ENCODE peak calls at places on chromosomes 1 and 21, in eight cellular contexts. J, Y, G, Z, F, A, P and L are unnamed samples.

GRCh38 chr1:183630748-183631147 is 4.8 kb downstream of the ARPC5 start:
- DNase-seq in J (no peak), Y (peak), G (no peak), Z (no peak), F (no peak), A (no peak), P (no peak), L (no peak)

GRCh38 chr1:3319874-3320245 is 134.6 kb upstream of the ARHGEF16 start:
- DNase-seq in J (peak), Y (peak), G (no peak), Z (peak), F (peak), A (no peak), P (no peak), L (peak)

GRCh38 chr21:41745971-41746743 is 20.7 kb downstream of the RIPK4 start:
- DNase-seq in J (no peak), Y (no peak), G (no peak), Z (no peak), F (no peak), A (peak), P (no peak), L (no peak)

GRCh38 chr1:25173809-25174320 is 58.4 kb downstream of the SYF2 start:
- DNase-seq in J (no peak), Y (no peak), G (no peak), Z (no peak), F (no peak), A (no peak), P (no peak), L (no peak)

GRCh38 chr1:46370214-46370633 is 23.9 kb upstream of the FAAH start:
- DNase-seq in J (no peak), Y (peak), G (no peak), Z (no peak), F (no peak), A (no peak), P (no peak), L (no peak)

GRCh38 chr1:183291216-183291762 is 105.2 kb downstream of the LAMC2 start:
- DNase-seq in J (no peak), Y (no peak), G (no peak), Z (no peak), F (no peak), A (no peak), P (no peak), L (no peak)

GRCh38 chr21:45011426-45011825 is 63.0 kb upstream of the ADARB1 start:
- DNase-seq in J (no peak), Y (no peak), G (peak), Z (no peak), F (no peak), A (peak), P (no peak), L (peak)

GRCh38 chr1:157156058-157156541 is 17.9 kb upstream of the ETV3 start:
- DNase-seq in J (peak), Y (peak), G (peak), Z (no peak), F (peak), A (peak), P (no peak), L (peak)

GRCh38 chr1:17653728-17654351 is 101.3 kb upstream of the ACTL8 start:
- DNase-seq in J (no peak), Y (peak), G (peak), Z (no peak), F (peak), A (peak), P (no peak), L (no peak)

GRCh38 chr21:42118901-42119300 is 47.8 kb downstream of the UMODL1 start:
- DNase-seq in J (no peak), Y (no peak), G (no peak), Z (no peak), F (no peak), A (peak), P (no peak), L (no peak)

GRCh38 chr1:28592314-28593071 is 428 bp downstream of the RAB42 start:
- DNase-seq in J (no peak), Y (peak), G (no peak), Z (no peak), F (no peak), A (peak), P (no peak), L (no peak)

GRCh38 chr21:19853061-19853460 is 1145.1 kb upstream of the NCAM2 start:
- DNase-seq in J (no peak), Y (no peak), G (no peak), Z (no peak), F (no peak), A (peak), P (no peak), L (peak)

GRCh38 chr1:69824932-69825331 is 257.2 kb downstream of the LRRC7 start:
- DNase-seq in J (no peak), Y (peak), G (peak), Z (peak), F (no peak), A (peak), P (no peak), L (no peak)

GRCh38 chr1:185156321-185156853 is 366 bp downstream of the TRMT1L start:
- DNase-seq in J (no peak), Y (no peak), G (no peak), Z (no peak), F (no peak), A (no peak), P (no peak), L (no peak)

GRCh38 chr21:39388038-39388810 is 39.3 kb upstream of the HMGN1 start:
- DNase-seq in J (peak), Y (peak), G (peak), Z (peak), F (peak), A (peak), P (peak), L (peak)

GRCh38 chr1:203424861-203425667 is 50.5 kb upstream of the PRELP start:
- DNase-seq in J (no peak), Y (no peak), G (no peak), Z (no peak), F (no peak), A (no peak), P (no peak), L (no peak)

GRCh38 chr1:217564833-217565232 is 66.1 kb downstream of the GPATCH2 start:
- DNase-seq in J (no peak), Y (no peak), G (no peak), Z (no peak), F (no peak), A (no peak), P (no peak), L (no peak)

GRCh38 chr1:245129321-245129720 is 25.5 kb upstream of the KIF26B start:
- DNase-seq in J (no peak), Y (no peak), G (no peak), Z (no peak), F (no peak), A (no peak), P (no peak), L (no peak)

GRCh38 chr1:230794871-230795645 is 47.9 kb downstream of the CAPN9 start:
- DNase-seq in J (no peak), Y (no peak), G (no peak), Z (no peak), F (no peak), A (no peak), P (no peak), L (no peak)

GRCh38 chr1:232421143-232421796 is 208.7 kb downstream of the SIPA1L2 start:
- DNase-seq in J (no peak), Y (no peak), G (no peak), Z (no peak), F (no peak), A (no peak), P (no peak), L (no peak)

GRCh38 chr21:16070207-16070651 is 340.4 kb downstream of the USP25 start:
- DNase-seq in J (peak), Y (peak), G (no peak), Z (no peak), F (no peak), A (peak), P (peak), L (no peak)

GRCh38 chr1:177824508-177824982 is 145.3 kb downstream of the SEC16B start:
- DNase-seq in J (no peak), Y (no peak), G (no peak), Z (no peak), F (no peak), A (no peak), P (no peak), L (no peak)

GRCh38 chr1:196063952-196064351 is 544.3 kb downstream of the KCNT2 start:
- DNase-seq in J (no peak), Y (no peak), G (no peak), Z (no peak), F (no peak), A (no peak), P (no peak), L (no peak)

GRCh38 chr21:39006653-39007417 is 176.4 kb downstream of the PSMG1 start:
- DNase-seq in J (peak), Y (no peak), G (peak), Z (no peak), F (no peak), A (no peak), P (no peak), L (no peak)

GRCh38 chr1:89910780-89911179 is 84.1 kb upstream of the ZNF326 start:
- DNase-seq in J (no peak), Y (peak), G (no peak), Z (peak), F (no peak), A (no peak), P (no peak), L (no peak)

GRCh38 chr21:17527240-17527639 is 14.4 kb downstream of the CXADR start:
- DNase-seq in J (no peak), Y (no peak), G (no peak), Z (no peak), F (no peak), A (no peak), P (no peak), L (no peak)

GRCh38 chr1:94481473-94481933 is 60.1 kb downstream of the F3 start:
- DNase-seq in J (peak), Y (peak), G (no peak), Z (peak), F (peak), A (peak), P (no peak), L (no peak)

GRCh38 chr1:32142446-32143301 is 34.8 kb downstream of the KPNA6 start:
- DNase-seq in J (peak), Y (peak), G (peak), Z (peak), F (no peak), A (no peak), P (no peak), L (no peak)

GRCh38 chr1:42931911-42932422 is 26.7 kb downstream of the SLC2A1 start:
- DNase-seq in J (no peak), Y (no peak), G (peak), Z (no peak), F (peak), A (peak), P (no peak), L (peak)

GRCh38 chr1:116409751-116410182 is 36.7 kb downstream of the ATP1A1 start:
- DNase-seq in J (no peak), Y (no peak), G (no peak), Z (no peak), F (no peak), A (peak), P (no peak), L (no peak)

GRCh38 chr1:64282353-64282752 is 78.9 kb downstream of the UBE2U start:
- DNase-seq in J (peak), Y (no peak), G (no peak), Z (no peak), F (no peak), A (peak), P (no peak), L (no peak)

GRCh38 chr21:44379991-44380865 is 26.8 kb downstream of the TRPM2 start:
- DNase-seq in J (no peak), Y (no peak), G (no peak), Z (no peak), F (no peak), A (no peak), P (no peak), L (peak)

GRCh38 chr21:25896657-25897056 is 161.9 kb downstream of the GABPA start:
- DNase-seq in J (no peak), Y (no peak), G (no peak), Z (no peak), F (no peak), A (no peak), P (no peak), L (no peak)

GRCh38 chr21:31902438-31902837 is 29.6 kb downstream of the HUNK start:
- DNase-seq in J (no peak), Y (no peak), G (no peak), Z (no peak), F (no peak), A (no peak), P (no peak), L (no peak)

GRCh38 chr1:204299828-204300365 is 59.8 kb downstream of the PLEKHA6 start:
- DNase-seq in J (no peak), Y (no peak), G (no peak), Z (no peak), F (no peak), A (no peak), P (no peak), L (no peak)

GRCh38 chr1:115536279-115536816 is 105.4 kb upstream of the VANGL1 start:
- DNase-seq in J (no peak), Y (no peak), G (no peak), Z (no peak), F (no peak), A (no peak), P (no peak), L (no peak)

GRCh38 chr1:180360333-180361075 is 130.4 kb downstream of the LHX4 start:
- DNase-seq in J (no peak), Y (peak), G (no peak), Z (peak), F (no peak), A (no peak), P (no peak), L (no peak)

GRCh38 chr1:214551436-214552173 is at the start of gene PTPN14:
- DNase-seq in J (peak), Y (peak), G (peak), Z (peak), F (no peak), A (peak), P (peak), L (peak)

GRCh38 chr1:221487781-221488520 is 253.9 kb downstream of the DUSP10 start:
- DNase-seq in J (no peak), Y (peak), G (no peak), Z (no peak), F (no peak), A (no peak), P (no peak), L (no peak)

GRCh38 chr1:244381887-244382565 is 69.7 kb downstream of the ADSS2 start:
- DNase-seq in J (no peak), Y (peak), G (no peak), Z (no peak), F (no peak), A (no peak), P (no peak), L (no peak)